ENCODE peak calls at places on chromosomes 3 and 15, in seven cellular contexts. E, N, X, T, D, H and F are unnamed samples.

GRCh38 chr15:39624806-39625205 is 43.9 kb downstream of the THBS1 start:
- DNase-seq in E (no peak), N (peak), X (peak), T (peak), D (no peak), H (peak), F (peak)

GRCh38 chr15:45187894-45188830 is at the start of gene SHF:
- DNase-seq in E (peak), N (peak), X (peak), T (peak), D (peak), H (peak), F (peak)

GRCh38 chr3:194369522-194370279 is at the start of gene LRRC15:
- DNase-seq in E (peak), N (peak), X (peak), T (no peak), D (no peak), H (no peak), F (peak)

GRCh38 chr3:99783009-99783573 is 34.6 kb upstream of the CMSS1 start:
- DNase-seq in E (no peak), N (peak), X (no peak), T (no peak), D (no peak), H (no peak), F (peak)

GRCh38 chr3:38164136-38164965 is 986 bp upstream of the OXSR1 start:
- DNase-seq in E (no peak), N (no peak), X (no peak), T (no peak), D (no peak), H (no peak), F (no peak)

GRCh38 chr3:185558395-185558794 is 6.0 kb upstream of the LIPH start:
- DNase-seq in E (no peak), N (no peak), X (peak), T (no peak), D (no peak), H (no peak), F (no peak)

GRCh38 chr3:128942161-128942952 is 51.5 kb downstream of the CFAP92 start:
- DNase-seq in E (no peak), N (no peak), X (peak), T (no peak), D (no peak), H (no peak), F (no peak)

GRCh38 chr3:159844383-159844730 is 144.3 kb upstream of the IL12A start:
- DNase-seq in E (no peak), N (no peak), X (no peak), T (no peak), D (no peak), H (no peak), F (no peak)

GRCh38 chr3:170772135-170772534 is 97.9 kb downstream of the RPL22L1 start:
- DNase-seq in E (no peak), N (no peak), X (no peak), T (no peak), D (no peak), H (no peak), F (no peak)

GRCh38 chr3:13008114-13008995 is 64.9 kb downstream of the IQSEC1 start:
- DNase-seq in E (no peak), N (no peak), X (no peak), T (no peak), D (no peak), H (no peak), F (peak)

GRCh38 chr3:10532939-10533730 is 27.7 kb upstream of the ATP2B2 start:
- DNase-seq in E (no peak), N (no peak), X (no peak), T (no peak), D (no peak), H (no peak), F (no peak)

GRCh38 chr3:138132239-138132638 is at the start of gene A4GNT:
- DNase-seq in E (no peak), N (no peak), X (no peak), T (no peak), D (no peak), H (no peak), F (no peak)

GRCh38 chr3:42035816-42036482 is 55.2 kb upstream of the TRAK1 start:
- DNase-seq in E (no peak), N (no peak), X (no peak), T (no peak), D (no peak), H (no peak), F (no peak)

GRCh38 chr3:122679467-122680291 is 960 bp upstream of the PARP14 start:
- DNase-seq in E (peak), N (peak), X (peak), T (no peak), D (peak), H (no peak), F (no peak)

GRCh38 chr3:128317698-128318231 is 148.9 kb downstream of the DNAJB8 start:
- DNase-seq in E (no peak), N (no peak), X (no peak), T (no peak), D (no peak), H (no peak), F (no peak)

GRCh38 chr3:32288819-32289218 is 50.3 kb downstream of the CMTM8 start:
- DNase-seq in E (no peak), N (no peak), X (no peak), T (peak), D (no peak), H (no peak), F (peak)

GRCh38 chr15:67082007-67082536 is 16.7 kb downstream of the SMAD3 start:
- DNase-seq in E (no peak), N (no peak), X (no peak), T (no peak), D (no peak), H (peak), F (no peak)

GRCh38 chr3:154684021-154684420 is 254.0 kb upstream of the GPR149 start:
- DNase-seq in E (no peak), N (no peak), X (no peak), T (no peak), D (no peak), H (no peak), F (no peak)

GRCh38 chr3:184672972-184673875 is 38.6 kb downstream of the MAGEF1 start:
- DNase-seq in E (no peak), N (no peak), X (no peak), T (no peak), D (no peak), H (no peak), F (peak)

GRCh38 chr15:58988011-58988785 is 735 bp downstream of the RNF111 start:
- DNase-seq in E (peak), N (peak), X (peak), T (peak), D (peak), H (peak), F (peak)

GRCh38 chr3:134666052-134666451 is 15.2 kb upstream of the KY start:
- DNase-seq in E (no peak), N (no peak), X (no peak), T (no peak), D (no peak), H (no peak), F (peak)

GRCh38 chr3:177597325-177598109 is 400.2 kb upstream of the TBL1XR1 start:
- DNase-seq in E (no peak), N (peak), X (no peak), T (peak), D (peak), H (no peak), F (peak)

GRCh38 chr3:126858401-126858800 is 124.5 kb upstream of the PLXNA1 start:
- DNase-seq in E (no peak), N (no peak), X (no peak), T (no peak), D (no peak), H (no peak), F (no peak)

GRCh38 chr15:29299331-29299730 is 29.7 kb upstream of the NSMCE3 start:
- DNase-seq in E (no peak), N (no peak), X (no peak), T (no peak), D (no peak), H (no peak), F (no peak)

GRCh38 chr3:6644070-6644929 is 216.6 kb upstream of the GRM7 start:
- DNase-seq in E (no peak), N (no peak), X (no peak), T (no peak), D (no peak), H (no peak), F (no peak)

GRCh38 chr3:179927191-179927590 is 109.5 kb downstream of the PEX5L start:
- DNase-seq in E (no peak), N (no peak), X (no peak), T (no peak), D (no peak), H (no peak), F (no peak)

GRCh38 chr3:187491371-187491770 is 123.2 kb downstream of the RTP4 start:
- DNase-seq in E (no peak), N (no peak), X (no peak), T (no peak), D (peak), H (no peak), F (no peak)

GRCh38 chr3:169969696-169970095 is 3.1 kb downstream of the SEC62 start:
- DNase-seq in E (no peak), N (no peak), X (no peak), T (no peak), D (no peak), H (no peak), F (no peak)

GRCh38 chr3:52091566-52092290 is 35.4 kb upstream of the DUSP7 start:
- DNase-seq in E (no peak), N (peak), X (no peak), T (no peak), D (no peak), H (no peak), F (peak)

GRCh38 chr3:56851966-56852884 is 50.5 kb upstream of the ARHGEF3 start:
- DNase-seq in E (no peak), N (no peak), X (no peak), T (no peak), D (no peak), H (no peak), F (no peak)